ENCODE peak calls at places on chromosomes 5 and 9, in six cellular contexts. N, K, G, Y, X and M are unnamed samples.

GRCh38 chr9:14158911-14159310 is 155.0 kb downstream of the NFIB start:
- DNase-seq in N (peak), K (no peak), G (no peak), Y (peak), X (no peak), M (no peak)

GRCh38 chr5:148542812-148543211 is 111.5 kb downstream of the HTR4 start:
- DNase-seq in N (peak), K (no peak), G (no peak), Y (no peak), X (no peak), M (no peak)

GRCh38 chr9:35645736-35646582 is 4.8 kb downstream of the SIT1 start:
- DNase-seq in N (peak), K (no peak), G (no peak), Y (peak), X (peak), M (no peak)

GRCh38 chr5:40355181-40355580 is 324.5 kb upstream of the PTGER4 start:
- DNase-seq in N (no peak), K (no peak), G (no peak), Y (no peak), X (no peak), M (no peak)

GRCh38 chr9:96553070-96553469 is 66.6 kb downstream of the CDC14B start:
- DNase-seq in N (peak), K (no peak), G (no peak), Y (peak), X (no peak), M (no peak)

GRCh38 chr5:144697847-144698262 is 527.2 kb downstream of the KCTD16 start:
- DNase-seq in N (peak), K (no peak), G (no peak), Y (peak), X (no peak), M (no peak)

GRCh38 chr5:150376799-150377771 is 19.6 kb downstream of the TCOF1 start:
- DNase-seq in N (no peak), K (no peak), G (no peak), Y (peak), X (no peak), M (no peak)

GRCh38 chr9:93295456-93296076 is 111.6 kb downstream of the WNK2 start:
- DNase-seq in N (no peak), K (no peak), G (peak), Y (no peak), X (no peak), M (no peak)

GRCh38 chr9:5500441-5501235 is 9.7 kb upstream of the PDCD1LG2 start:
- DNase-seq in N (no peak), K (no peak), G (no peak), Y (peak), X (no peak), M (no peak)

GRCh38 chr9:132486706-132487350 is 76.8 kb downstream of the CFAP77 start:
- DNase-seq in N (no peak), K (peak), G (peak), Y (no peak), X (no peak), M (no peak)

GRCh38 chr9:106075991-106076390 is 381.6 kb downstream of the TMEM38B start:
- DNase-seq in N (peak), K (no peak), G (no peak), Y (peak), X (no peak), M (no peak)

GRCh38 chr9:134972140-134972539 is 54.4 kb upstream of the FCN1 start:
- DNase-seq in N (no peak), K (no peak), G (no peak), Y (no peak), X (no peak), M (no peak)

GRCh38 chr5:178365501-178366440 is 133.2 kb upstream of the PHYKPL start:
- DNase-seq in N (no peak), K (no peak), G (no peak), Y (no peak), X (no peak), M (no peak)

GRCh38 chr9:124869466-124869985 is 7.6 kb downstream of the ARPC5L start:
- DNase-seq in N (peak), K (no peak), G (peak), Y (no peak), X (peak), M (no peak)

GRCh38 chr9:129709471-129710460 is 43.1 kb downstream of the PTGES start:
- DNase-seq in N (no peak), K (no peak), G (no peak), Y (no peak), X (no peak), M (no peak)

GRCh38 chr9:109880276-109881169 is 100.5 kb downstream of the PALM2AKAP2 start:
- DNase-seq in N (peak), K (peak), G (peak), Y (peak), X (peak), M (no peak)

GRCh38 chr9:106921341-106921899 is 58.5 kb downstream of the ZNF462 start:
- DNase-seq in N (peak), K (peak), G (no peak), Y (peak), X (no peak), M (no peak)

GRCh38 chr9:108049671-108050494 is 560.3 kb upstream of the KLF4 start:
- DNase-seq in N (no peak), K (no peak), G (no peak), Y (no peak), X (no peak), M (no peak)

GRCh38 chr5:127077346-127077745 is 4.0 kb upstream of the C5orf63 start:
- DNase-seq in N (no peak), K (no peak), G (no peak), Y (no peak), X (no peak), M (no peak)

GRCh38 chr9:37908283-37908682 is 4.4 kb upstream of the SLC25A51 start:
- DNase-seq in N (no peak), K (no peak), G (no peak), Y (no peak), X (no peak), M (peak)

GRCh38 chr5:41772071-41772470 is 98.2 kb downstream of the OXCT1 start:
- DNase-seq in N (no peak), K (no peak), G (no peak), Y (no peak), X (no peak), M (no peak)

GRCh38 chr9:113399646-113400200 is 1.4 kb downstream of the ALAD start:
- DNase-seq in N (no peak), K (no peak), G (no peak), Y (no peak), X (no peak), M (no peak)

GRCh38 chr9:91603940-91604339 is 180.3 kb upstream of the NFIL3 start:
- DNase-seq in N (no peak), K (no peak), G (no peak), Y (no peak), X (no peak), M (no peak)

DNA sequence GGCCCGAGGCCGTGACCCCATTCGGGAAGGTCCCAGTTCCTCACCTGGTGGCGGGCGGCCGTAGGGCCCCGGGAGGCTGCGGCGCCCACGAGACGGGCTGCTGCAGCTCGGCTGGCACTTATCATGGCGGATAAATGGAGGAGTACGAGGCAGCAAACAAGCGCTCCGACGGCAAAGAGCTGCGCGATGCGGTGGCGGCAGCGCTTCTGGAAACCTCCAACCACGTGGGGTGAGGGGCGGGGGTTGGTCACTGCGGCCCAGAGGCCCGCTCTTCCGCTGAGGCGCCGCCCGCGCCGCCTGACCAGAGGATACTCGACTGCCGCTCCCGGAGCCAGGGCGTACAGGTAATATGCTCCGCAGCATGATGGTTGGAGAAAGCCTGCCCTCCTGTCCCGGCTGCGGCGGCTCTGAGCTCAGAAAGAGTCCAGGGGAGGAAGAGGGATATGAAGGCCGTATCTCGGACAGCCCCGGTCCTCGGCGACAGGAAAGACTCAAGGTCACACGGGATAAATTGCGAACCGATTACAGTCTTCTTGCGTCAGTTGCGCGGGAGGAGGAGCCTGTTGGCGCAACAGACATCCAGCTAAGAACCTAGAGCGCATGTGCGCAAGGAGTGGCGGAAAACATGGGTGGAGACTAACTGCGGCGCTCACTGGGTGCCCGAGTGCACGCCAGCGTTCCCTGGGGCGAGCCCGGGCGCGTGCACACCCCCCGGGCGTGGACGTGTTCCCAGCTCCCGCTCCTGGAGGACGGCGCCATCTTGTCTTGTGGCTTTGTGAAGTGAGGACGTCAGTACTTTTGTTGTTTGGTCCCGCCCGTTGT is at the start of gene HSPA9:
- DNase-seq in N (peak), K (peak), G (peak), Y (peak), X (peak), M (peak)
- TF ChIP-seq CTCF in N (no peak), K (no peak), G (no peak), Y (no peak), X (no peak), M (no peak)

GRCh38 chr5:52943285-52943684 is 45.9 kb upstream of the ITGA2 start:
- DNase-seq in N (peak), K (no peak), G (no peak), Y (no peak), X (no peak), M (no peak)
- TF ChIP-seq CTCF in N (peak), K (no peak), G (no peak), Y (peak), X (no peak), M (no peak)

GRCh38 chr5:73222173-73222572 is 49.2 kb downstream of the TMEM174 start:
- DNase-seq in N (no peak), K (no peak), G (no peak), Y (no peak), X (no peak), M (no peak)

GRCh38 chr5:73215891-73216610 is 43.1 kb downstream of the TMEM174 start:
- DNase-seq in N (peak), K (peak), G (peak), Y (peak), X (peak), M (peak)

GRCh38 chr5:73215525-73215890 is 42.5 kb downstream of the TMEM174 start:
- DNase-seq in N (no peak), K (no peak), G (no peak), Y (no peak), X (no peak), M (no peak)

GRCh38 chr5:73214921-73215490 is 42.0 kb downstream of the TMEM174 start:
- DNase-seq in N (no peak), K (no peak), G (no peak), Y (no peak), X (no peak), M (no peak)

DNA sequence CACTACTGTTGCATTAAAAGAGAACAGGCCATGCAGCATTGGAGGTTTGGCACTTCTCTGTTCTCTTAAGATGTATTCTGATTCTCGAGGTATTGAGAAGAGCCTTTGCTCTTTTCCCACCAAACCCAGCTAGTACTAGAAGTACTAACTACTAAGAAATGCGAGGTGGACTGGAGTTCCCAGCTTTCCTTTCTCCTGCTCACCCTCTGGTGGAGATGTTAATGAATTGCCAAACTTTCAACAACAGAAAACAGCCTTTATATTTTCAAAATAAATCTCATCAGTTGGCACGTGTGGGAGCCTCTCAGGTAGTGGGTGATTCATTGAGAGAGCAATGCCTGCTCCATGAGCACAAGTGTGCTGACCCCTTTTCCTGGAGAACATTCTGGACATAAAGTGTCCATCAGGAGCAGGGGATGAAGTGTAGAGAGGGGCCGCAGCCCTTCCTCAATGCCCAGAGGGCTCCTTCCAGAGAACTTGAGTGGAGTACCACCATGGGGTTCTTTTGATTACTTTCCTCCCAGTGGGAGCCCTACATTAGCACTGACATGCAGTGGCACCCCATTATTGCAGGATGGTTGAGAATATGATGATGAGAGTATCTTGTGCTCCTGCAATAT is 45.7 kb downstream of the TMEM174 start:
- DNase-seq in N (peak), K (no peak), G (no peak), Y (peak), X (no peak), M (no peak)
- TF ChIP-seq CTCF in N (peak), K (no peak), G (no peak), Y (peak), X (peak), M (peak)

GRCh38 chr5:79484731-79485130 is 29.2 kb downstream of the HOMER1 start:
- DNase-seq in N (no peak), K (no peak), G (no peak), Y (no peak), X (no peak), M (no peak)

GRCh38 chr5:79488775-79489174 is 25.2 kb downstream of the HOMER1 start:
- DNase-seq in N (no peak), K (no peak), G (no peak), Y (no peak), X (no peak), M (no peak)

GRCh38 chr5:79488058-79488457 is 25.9 kb downstream of the HOMER1 start:
- DNase-seq in N (peak), K (no peak), G (no peak), Y (no peak), X (no peak), M (no peak)

GRCh38 chr5:79486116-79486515 is 27.8 kb downstream of the HOMER1 start:
- DNase-seq in N (no peak), K (no peak), G (no peak), Y (no peak), X (no peak), M (no peak)

GRCh38 chr5:79487251-79487650 is 26.7 kb downstream of the HOMER1 start:
- DNase-seq in N (no peak), K (no peak), G (no peak), Y (no peak), X (no peak), M (no peak)
- TF ChIP-seq CTCF in N (no peak), K (no peak), G (no peak), Y (no peak), X (no peak), M (no peak)